ENCODE peak calls at places on chromosome 16, in seven cellular contexts. Q is nephron progenitor cell, Y is OCI-LY7, Z is dorsolateral prefrontal cortex, V is astrocyte, F is upper lobe of right lung, R is A549. M is an unnamed sample.

GRCh38 chr16:57984443-57985203 is 13.7 kb upstream of the CNGB1 start:
- DNase-seq in Q (peak), Y (no peak), Z (peak), V (peak), F (peak), R (peak), M (no peak)

GRCh38 chr16:13559624-13560023 is 360.3 kb upstream of the ERCC4 start:
- DNase-seq in Q (no peak), Y (no peak), Z (no peak), V (no peak), F (no peak), R (no peak), M (no peak)

GRCh38 chr16:8552487-8553221 is 37.7 kb downstream of the TMEM114 start:
- DNase-seq in Q (no peak), Y (no peak), Z (no peak), V (no peak), F (no peak), R (no peak), M (no peak)

GRCh38 chr16:20911361-20911760 is 10.8 kb downstream of the LYRM1 start:
- DNase-seq in Q (no peak), Y (no peak), Z (no peak), V (no peak), F (no peak), R (no peak), M (peak)

GRCh38 chr16:2212362-2213324 is 2.0 kb upstream of the BRICD5 start:
- DNase-seq in Q (no peak), Y (no peak), Z (no peak), V (no peak), F (peak), R (no peak), M (no peak)

GRCh38 chr16:2482181-2483107 is 7.5 kb downstream of the TBC1D24 start:
- DNase-seq in Q (no peak), Y (no peak), Z (peak), V (peak), F (no peak), R (no peak), M (peak)

GRCh38 chr16:26717826-26718225 is 348.9 kb upstream of the C16orf82 start:
- DNase-seq in Q (peak), Y (peak), Z (no peak), V (no peak), F (no peak), R (peak), M (no peak)

GRCh38 chr16:47230296-47230695 is 86.6 kb upstream of the NETO2 start:
- DNase-seq in Q (no peak), Y (no peak), Z (no peak), V (no peak), F (no peak), R (no peak), M (no peak)

GRCh38 chr16:20260215-20261009 is 66.9 kb downstream of the GP2 start:
- DNase-seq in Q (no peak), Y (no peak), Z (no peak), V (no peak), F (no peak), R (no peak), M (no peak)

GRCh38 chr16:27320261-27321012 is 6.7 kb downstream of the IL4R start:
- DNase-seq in Q (no peak), Y (no peak), Z (peak), V (no peak), F (no peak), R (no peak), M (no peak)

GRCh38 chr16:76293980-76294690 is 16.9 kb downstream of the CNTNAP4 start:
- DNase-seq in Q (no peak), Y (no peak), Z (no peak), V (no peak), F (no peak), R (no peak), M (no peak)

GRCh38 chr16:19119564-19119963 is 5.8 kb downstream of the ITPRIPL2 start:
- DNase-seq in Q (no peak), Y (peak), Z (no peak), V (peak), F (no peak), R (no peak), M (peak)

GRCh38 chr16:81175325-81175891 is 63.1 kb upstream of the BCO1 start:
- DNase-seq in Q (no peak), Y (no peak), Z (no peak), V (peak), F (no peak), R (peak), M (peak)

GRCh38 chr16:52545157-52545543 is 1.8 kb downstream of the TOX3 start:
- DNase-seq in Q (no peak), Y (no peak), Z (no peak), V (no peak), F (no peak), R (no peak), M (no peak)

GRCh38 chr16:30741461-30741914 is 6.7 kb upstream of the PHKG2 start:
- DNase-seq in Q (no peak), Y (no peak), Z (no peak), V (peak), F (peak), R (peak), M (peak)

GRCh38 chr16:6131526-6132050 is 1034.0 kb upstream of the EEF2KMT start:
- DNase-seq in Q (no peak), Y (no peak), Z (no peak), V (peak), F (no peak), R (no peak), M (no peak)

GRCh38 chr16:72590179-72590937 is 418.4 kb upstream of the PMFBP1 start:
- DNase-seq in Q (no peak), Y (peak), Z (no peak), V (peak), F (no peak), R (no peak), M (peak)

GRCh38 chr16:3023415-3023668 is 400 bp downstream of the HCFC1R1 start:
- DNase-seq in Q (no peak), Y (no peak), Z (peak), V (no peak), F (no peak), R (no peak), M (peak)

GRCh38 chr16:81553080-81553813 is 108.6 kb downstream of the CMIP start:
- DNase-seq in Q (no peak), Y (no peak), Z (no peak), V (peak), F (peak), R (no peak), M (no peak)

GRCh38 chr16:76214856-76215255 is 62.3 kb upstream of the CNTNAP4 start:
- DNase-seq in Q (no peak), Y (no peak), Z (no peak), V (no peak), F (no peak), R (no peak), M (no peak)

GRCh38 chr16:73228649-73229048 is 180.7 kb upstream of the ZFHX3 start:
- DNase-seq in Q (no peak), Y (no peak), Z (no peak), V (peak), F (no peak), R (no peak), M (peak)

GRCh38 chr16:58024673-58025350 is 742 bp upstream of the MMP15 start:
- DNase-seq in Q (peak), Y (no peak), Z (no peak), V (no peak), F (peak), R (peak), M (no peak)

GRCh38 chr16:19130852-19131808 is 17.4 kb downstream of the ITPRIPL2 start:
- DNase-seq in Q (no peak), Y (peak), Z (no peak), V (peak), F (peak), R (peak), M (peak)

GRCh38 chr16:12661656-12662172 is 142.0 kb downstream of the CPPED1 start:
- DNase-seq in Q (peak), Y (peak), Z (no peak), V (no peak), F (no peak), R (peak), M (no peak)

GRCh38 chr16:30535777-30536190 is 1.1 kb upstream of the ZNF747 start:
- DNase-seq in Q (peak), Y (peak), Z (peak), V (peak), F (peak), R (peak), M (peak)

GRCh38 chr16:72357860-72358259 is 185.9 kb upstream of the PMFBP1 start:
- DNase-seq in Q (no peak), Y (no peak), Z (no peak), V (peak), F (no peak), R (no peak), M (no peak)

GRCh38 chr16:68090526-68090925 is 5.4 kb downstream of the NFATC3 start:
- DNase-seq in Q (no peak), Y (no peak), Z (no peak), V (no peak), F (no peak), R (no peak), M (no peak)

GRCh38 chr16:64453643-64454042 is 668.2 kb downstream of the CDH11 start:
- DNase-seq in Q (no peak), Y (no peak), Z (no peak), V (peak), F (no peak), R (no peak), M (no peak)

GRCh38 chr16:27253526-27253930 is 15.0 kb downstream of the NSMCE1 start:
- DNase-seq in Q (no peak), Y (no peak), Z (no peak), V (peak), F (no peak), R (peak), M (peak)

GRCh38 chr16:68116256-68116853 is 31.2 kb downstream of the NFATC3 start:
- DNase-seq in Q (no peak), Y (peak), Z (no peak), V (peak), F (no peak), R (peak), M (peak)

GRCh38 chr16:62041401-62041800 is 5.2 kb upstream of the CDH8 start:
- DNase-seq in Q (peak), Y (peak), Z (peak), V (peak), F (no peak), R (peak), M (peak)
- TF ChIP-seq CTCF in Q (peak), Y (peak), Z (peak), V (peak), F (peak), R (peak), M (peak)

GRCh38 chr16:66419527-66419926 is 7.6 kb upstream of the BEAN1 start:
- DNase-seq in Q (no peak), Y (no peak), Z (no peak), V (no peak), F (no peak), R (no peak), M (no peak)
- TF ChIP-seq CTCF in Q (no peak), Y (peak), Z (no peak), V (no peak), F (no peak), R (no peak), M (peak)

GRCh38 chr16:82630219-82630618 is 3.5 kb downstream of the CDH13 start:
- DNase-seq in Q (no peak), Y (no peak), Z (no peak), V (peak), F (no peak), R (no peak), M (peak)

GRCh38 chr16:82629441-82630027 is 2.8 kb downstream of the CDH13 start:
- DNase-seq in Q (no peak), Y (no peak), Z (no peak), V (peak), F (no peak), R (no peak), M (peak)

GRCh38 chr16:82630688-82631087 is 3.9 kb downstream of the CDH13 start:
- DNase-seq in Q (no peak), Y (no peak), Z (no peak), V (no peak), F (no peak), R (no peak), M (peak)

GRCh38 chr16:82633964-82634600 is 7.3 kb downstream of the CDH13 start:
- DNase-seq in Q (no peak), Y (no peak), Z (peak), V (peak), F (no peak), R (no peak), M (no peak)

DNA sequence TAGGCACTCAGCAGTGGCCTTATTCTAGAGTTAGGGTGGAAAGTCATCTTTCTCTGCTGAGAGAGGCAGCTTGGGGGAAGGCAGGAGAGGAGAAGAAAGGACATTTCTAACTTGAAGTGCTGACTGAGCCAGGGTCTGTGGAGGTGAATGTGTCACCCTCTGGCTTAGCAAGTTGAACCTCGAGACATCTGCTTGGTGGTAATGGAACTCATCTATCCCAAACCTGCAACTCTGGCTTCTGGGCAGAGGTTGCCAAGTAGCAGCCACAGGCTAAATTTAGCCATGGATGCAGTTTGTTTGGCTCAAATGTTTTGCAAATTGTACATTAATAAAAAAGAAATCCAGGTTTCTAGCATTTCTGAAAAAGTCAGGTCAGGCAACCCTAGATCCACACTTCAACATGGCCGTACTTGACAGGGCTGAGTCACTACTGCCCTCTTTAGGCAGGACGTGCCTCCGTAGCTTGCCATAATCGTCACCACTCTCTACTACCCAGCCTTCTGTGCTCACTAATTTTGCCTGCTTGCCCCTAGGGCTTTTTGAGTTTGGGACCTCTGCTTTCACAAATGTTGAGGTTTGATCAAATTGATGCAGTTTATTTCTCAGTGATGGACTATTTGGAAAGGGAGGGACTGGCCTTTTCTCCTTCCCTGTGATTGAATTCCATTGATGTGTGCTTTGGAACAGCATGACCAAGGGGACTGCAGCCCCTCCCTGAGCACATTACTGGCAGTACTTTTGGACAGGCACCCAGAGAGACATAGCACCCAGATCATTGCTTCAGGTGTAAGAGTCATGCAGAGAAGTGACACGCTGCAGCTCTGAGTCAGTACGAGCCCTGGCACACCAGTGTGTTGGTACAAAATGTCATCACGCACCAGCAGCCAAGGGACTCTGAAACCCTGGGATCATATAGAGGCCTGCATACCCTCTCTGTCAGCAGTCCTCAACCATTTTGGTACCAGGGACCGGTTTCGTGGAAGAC is 5.2 kb downstream of the CDH13 start:
- DNase-seq in Q (no peak), Y (no peak), Z (no peak), V (peak), F (no peak), R (peak), M (no peak)
- TF ChIP-seq CTCF in Q (no peak), Y (peak), Z (peak), V (peak), F (peak), R (no peak), M (peak)

GRCh38 chr16:85385463-85386331 is 227.4 kb upstream of the GSE1 start:
- DNase-seq in Q (peak), Y (no peak), Z (peak), V (no peak), F (peak), R (no peak), M (no peak)
- TF ChIP-seq CTCF in Q (no peak), Y (peak), Z (no peak), V (no peak), F (no peak), R (no peak), M (no peak)

GRCh38 chr16:24409045-24409444 is 130.3 kb upstream of the RBBP6 start:
- DNase-seq in Q (no peak), Y (peak), Z (no peak), V (no peak), F (no peak), R (peak), M (no peak)
- TF ChIP-seq CTCF in Q (peak), Y (peak), Z (no peak), V (no peak), F (no peak), R (peak), M (no peak)

DNA sequence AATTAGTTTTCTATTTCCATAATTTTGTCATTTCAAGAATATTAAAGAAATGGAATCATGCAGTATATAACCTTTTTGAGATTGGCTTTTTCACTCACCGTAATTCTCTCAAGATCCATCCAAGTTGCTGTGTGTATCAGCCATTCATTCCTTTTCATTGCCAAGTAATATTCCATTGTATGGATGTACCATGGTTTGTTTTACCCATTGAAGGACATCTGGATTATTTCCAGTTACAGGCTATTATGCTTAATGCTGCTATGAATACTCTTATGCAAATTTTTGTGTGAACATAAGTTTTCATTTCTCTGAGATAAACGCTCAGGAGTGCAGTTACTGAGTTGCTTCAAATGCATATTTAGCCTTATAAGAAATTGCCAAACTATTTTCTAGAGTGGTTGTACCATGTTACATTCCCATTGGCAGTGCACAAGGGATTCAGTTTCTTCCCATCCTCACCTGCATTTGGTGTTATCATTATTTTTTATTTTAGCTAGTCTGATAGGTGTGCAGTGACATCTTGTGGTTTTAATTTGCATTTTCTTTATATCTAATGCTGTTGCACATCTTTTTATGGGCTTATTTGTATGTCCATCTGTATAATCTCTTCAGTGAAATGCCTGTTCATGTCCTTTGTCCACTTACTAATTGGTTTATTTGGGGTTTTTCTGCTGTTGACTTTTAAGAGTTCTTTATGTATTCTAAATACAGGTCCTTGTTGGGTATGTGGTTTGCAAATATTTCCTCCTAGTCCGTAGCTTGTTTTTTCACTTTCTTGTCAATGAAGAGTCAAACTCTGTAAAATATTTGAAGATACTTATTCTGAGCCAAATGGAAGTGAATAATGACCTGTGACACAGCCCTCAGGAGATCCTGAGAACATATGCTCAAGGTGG is 32.7 kb downstream of the BMERB1 start:
- DNase-seq in Q (no peak), Y (no peak), Z (no peak), V (no peak), F (no peak), R (peak), M (peak)
- TF ChIP-seq CTCF in Q (no peak), Y (peak), Z (no peak), V (peak), F (peak), R (peak), M (peak)

GRCh38 chr16:88784074-88784855 is 755 bp downstream of the PIEZO1 start:
- DNase-seq in Q (peak), Y (peak), Z (no peak), V (peak), F (peak), R (peak), M (peak)
- TF ChIP-seq CTCF in Q (no peak), Y (peak), Z (no peak), V (peak), F (peak), R (peak), M (peak)

DNA sequence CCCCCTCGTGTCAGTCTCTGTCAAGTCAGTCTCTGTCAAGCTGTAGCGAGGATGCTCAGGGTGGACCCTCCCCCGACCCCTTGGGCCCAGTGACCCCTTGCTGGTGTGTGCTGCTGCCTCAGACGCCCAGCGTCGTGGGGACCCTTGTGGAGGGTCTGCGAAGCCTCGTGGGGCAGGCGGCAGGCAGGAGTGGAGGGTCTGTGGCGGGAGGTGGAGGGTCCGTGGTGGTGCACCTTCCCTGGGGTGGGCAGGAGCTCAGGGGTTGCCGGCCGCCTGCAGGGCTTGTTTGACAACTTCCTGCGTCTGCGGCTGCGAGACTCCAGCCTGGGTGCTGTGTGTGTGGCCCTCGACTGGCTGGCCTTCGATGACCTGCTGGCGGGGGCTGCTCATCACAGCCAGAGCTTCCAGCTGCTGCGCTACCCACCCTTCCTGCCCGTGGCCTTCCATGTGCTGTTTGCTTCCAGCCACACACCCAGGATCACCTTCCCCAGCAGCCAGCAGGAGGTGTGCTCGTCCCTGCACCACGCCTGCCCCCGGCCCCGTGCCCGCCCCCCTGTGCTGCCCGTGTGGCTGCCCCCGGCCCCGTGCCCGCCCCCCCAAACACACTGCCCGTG is 5.6 kb downstream of the GNG13 start:
- DNase-seq in Q (no peak), Y (no peak), Z (no peak), V (no peak), F (no peak), R (peak), M (no peak)
- TF ChIP-seq CTCF in Q (no peak), Y (no peak), Z (no peak), V (no peak), F (no peak), R (no peak), M (no peak)

GRCh38 chr16:10753670-10754069 is 10.0 kb downstream of the NUBP1 start:
- DNase-seq in Q (no peak), Y (no peak), Z (no peak), V (no peak), F (no peak), R (no peak), M (no peak)

GRCh38 chr16:10752843-10753523 is 9.3 kb downstream of the NUBP1 start:
- DNase-seq in Q (no peak), Y (peak), Z (no peak), V (no peak), F (no peak), R (no peak), M (no peak)

GRCh38 chr16:10749680-10750035 is 6.0 kb downstream of the NUBP1 start:
- DNase-seq in Q (no peak), Y (no peak), Z (no peak), V (no peak), F (peak), R (no peak), M (peak)

GRCh38 chr16:10750793-10751192 is 7.2 kb downstream of the NUBP1 start:
- DNase-seq in Q (no peak), Y (no peak), Z (no peak), V (no peak), F (no peak), R (no peak), M (no peak)

GRCh38 chr16:10751291-10751697 is 7.7 kb downstream of the NUBP1 start:
- DNase-seq in Q (no peak), Y (no peak), Z (no peak), V (no peak), F (no peak), R (no peak), M (no peak)
- TF ChIP-seq CTCF in Q (no peak), Y (no peak), Z (no peak), V (no peak), F (no peak), R (no peak), M (no peak)

M was measured in HFFc6.